ENCODE peak calls at places on chromosomes 1 and 21, in ten cellular contexts. K is foreskin fibroblast, D is foreskin keratinocyte, Z is kidney, O is thoracic aorta, E is choroid plexus epithelial cell, R is HFFc6, U is suprapubic skin, A is upper lobe of right lung, N is AG10803. L is an unnamed sample.

GRCh38 chr1:197801684-197802083 is 26.4 kb upstream of the DENND1B start:
- DNase-seq in K (no peak), D (no peak), Z (no peak), O (no peak), E (no peak), R (no peak), U (no peak), A (no peak), N (no peak), L (peak)

GRCh38 chr1:59814901-59815825 is at the start of gene HOOK1:
- DNase-seq in K (peak), D (peak), Z (no peak), O (no peak), E (no peak), R (no peak), U (peak), A (peak), N (no peak), L (peak)

GRCh38 chr1:230763927-230764591 is 16.9 kb downstream of the CAPN9 start:
- DNase-seq in K (no peak), D (no peak), Z (no peak), O (no peak), E (no peak), R (no peak), U (no peak), A (no peak), N (no peak), L (no peak)

GRCh38 chr1:247241687-247242086 is 14.2 kb upstream of the VN1R5 start:
- DNase-seq in K (no peak), D (peak), Z (no peak), O (no peak), E (peak), R (no peak), U (no peak), A (no peak), N (no peak), L (no peak)

GRCh38 chr1:81437213-81437612 is 363.5 kb upstream of the ADGRL2 start:
- DNase-seq in K (no peak), D (no peak), Z (no peak), O (no peak), E (no peak), R (no peak), U (no peak), A (no peak), N (no peak), L (no peak)

GRCh38 chr1:13941315-13941714 is 241.3 kb downstream of the PRDM2 start:
- DNase-seq in K (no peak), D (no peak), Z (no peak), O (no peak), E (no peak), R (no peak), U (no peak), A (no peak), N (no peak), L (no peak)

GRCh38 chr1:11804666-11805453 is 904 bp downstream of the MTHFR start:
- DNase-seq in K (peak), D (peak), Z (peak), O (no peak), E (peak), R (no peak), U (peak), A (peak), N (peak), L (no peak)

GRCh38 chr1:2633401-2633935 is 652 bp upstream of the MMEL1 start:
- DNase-seq in K (no peak), D (no peak), Z (no peak), O (no peak), E (no peak), R (no peak), U (no peak), A (peak), N (no peak), L (no peak)

GRCh38 chr1:220594356-220594755 is 66.4 kb downstream of the MARK1 start:
- DNase-seq in K (peak), D (no peak), Z (no peak), O (no peak), E (peak), R (peak), U (no peak), A (no peak), N (no peak), L (no peak)

GRCh38 chr1:214491468-214492120 is 59.8 kb downstream of the PTPN14 start:
- DNase-seq in K (no peak), D (no peak), Z (no peak), O (no peak), E (no peak), R (no peak), U (no peak), A (no peak), N (no peak), L (no peak)

GRCh38 chr1:237562247-237562823 is 328.4 kb downstream of the ZP4 start:
- DNase-seq in K (peak), D (peak), Z (no peak), O (no peak), E (peak), R (peak), U (no peak), A (no peak), N (peak), L (no peak)

GRCh38 chr1:178047403-178048093 is 46.4 kb upstream of the RASAL2 start:
- DNase-seq in K (no peak), D (no peak), Z (no peak), O (no peak), E (no peak), R (no peak), U (no peak), A (no peak), N (no peak), L (no peak)

GRCh38 chr1:31584869-31585735 is 8.8 kb downstream of the TINAGL1 start:
- DNase-seq in K (no peak), D (no peak), Z (peak), O (no peak), E (no peak), R (no peak), U (no peak), A (peak), N (no peak), L (no peak)

GRCh38 chr1:218312509-218312908 is 27.4 kb downstream of the RRP15 start:
- DNase-seq in K (peak), D (no peak), Z (no peak), O (no peak), E (no peak), R (peak), U (no peak), A (no peak), N (no peak), L (no peak)

GRCh38 chr1:40032240-40032891 is 8.2 kb upstream of the CAP1 start:
- DNase-seq in K (peak), D (peak), Z (no peak), O (no peak), E (peak), R (peak), U (no peak), A (no peak), N (peak), L (peak)

GRCh38 chr1:167775178-167775577 is 53.4 kb downstream of the MPZL1 start:
- DNase-seq in K (no peak), D (peak), Z (no peak), O (no peak), E (peak), R (peak), U (no peak), A (no peak), N (no peak), L (no peak)

GRCh38 chr1:41621256-41621655 is 136.8 kb upstream of the EDN2 start:
- DNase-seq in K (no peak), D (no peak), Z (no peak), O (no peak), E (no peak), R (no peak), U (no peak), A (no peak), N (no peak), L (no peak)

GRCh38 chr1:110059133-110059863 is 11.2 kb downstream of the ALX3 start:
- DNase-seq in K (no peak), D (no peak), Z (no peak), O (no peak), E (no peak), R (no peak), U (no peak), A (no peak), N (no peak), L (no peak)

GRCh38 chr1:215530401-215530984 is 36.6 kb upstream of the KCTD3 start:
- DNase-seq in K (no peak), D (no peak), Z (no peak), O (no peak), E (no peak), R (no peak), U (no peak), A (no peak), N (no peak), L (no peak)

GRCh38 chr1:115138973-115139372 is 49.7 kb upstream of the TSPAN2 start:
- DNase-seq in K (peak), D (peak), Z (peak), O (peak), E (peak), R (peak), U (peak), A (peak), N (peak), L (no peak)

GRCh38 chr1:205317311-205317917 is 4.1 kb downstream of the NUAK2 start:
- DNase-seq in K (peak), D (peak), Z (peak), O (no peak), E (peak), R (no peak), U (no peak), A (peak), N (no peak), L (peak)

GRCh38 chr21:37461494-37461893 is 94.9 kb downstream of the DYRK1A start:
- DNase-seq in K (peak), D (no peak), Z (no peak), O (no peak), E (peak), R (no peak), U (no peak), A (no peak), N (peak), L (no peak)

GRCh38 chr1:1917304-1917976 is 1.6 kb downstream of the TMEM52 start:
- DNase-seq in K (no peak), D (no peak), Z (peak), O (no peak), E (no peak), R (no peak), U (peak), A (peak), N (no peak), L (peak)

GRCh38 chr1:25503551-25504426 is 39.6 kb upstream of the LDLRAP1 start:
- DNase-seq in K (peak), D (peak), Z (peak), O (no peak), E (no peak), R (no peak), U (no peak), A (peak), N (peak), L (peak)

GRCh38 chr1:33055210-33055991 is 18.7 kb upstream of the AK2 start:
- DNase-seq in K (peak), D (peak), Z (peak), O (peak), E (peak), R (peak), U (no peak), A (peak), N (peak), L (peak)

GRCh38 chr1:20259646-20260045 is 31.0 kb upstream of the VWA5B1 start:
- DNase-seq in K (no peak), D (no peak), Z (no peak), O (no peak), E (no peak), R (no peak), U (no peak), A (no peak), N (no peak), L (no peak)
- TF ChIP-seq CTCF in K (no peak), D (no peak), Z (no peak), O (no peak), E (no peak), R (no peak), U (no peak), A (no peak), N (no peak), L (no peak)

GRCh38 chr1:21901473-21901847 is 35.6 kb downstream of the HSPG2 start:
- DNase-seq in K (peak), D (no peak), Z (no peak), O (peak), E (no peak), R (peak), U (no peak), A (no peak), N (peak), L (peak)
- TF ChIP-seq CTCF in K (no peak), D (no peak), Z (no peak), O (peak), E (no peak), R (no peak), U (no peak), A (no peak), N (peak), L (no peak)

DNA sequence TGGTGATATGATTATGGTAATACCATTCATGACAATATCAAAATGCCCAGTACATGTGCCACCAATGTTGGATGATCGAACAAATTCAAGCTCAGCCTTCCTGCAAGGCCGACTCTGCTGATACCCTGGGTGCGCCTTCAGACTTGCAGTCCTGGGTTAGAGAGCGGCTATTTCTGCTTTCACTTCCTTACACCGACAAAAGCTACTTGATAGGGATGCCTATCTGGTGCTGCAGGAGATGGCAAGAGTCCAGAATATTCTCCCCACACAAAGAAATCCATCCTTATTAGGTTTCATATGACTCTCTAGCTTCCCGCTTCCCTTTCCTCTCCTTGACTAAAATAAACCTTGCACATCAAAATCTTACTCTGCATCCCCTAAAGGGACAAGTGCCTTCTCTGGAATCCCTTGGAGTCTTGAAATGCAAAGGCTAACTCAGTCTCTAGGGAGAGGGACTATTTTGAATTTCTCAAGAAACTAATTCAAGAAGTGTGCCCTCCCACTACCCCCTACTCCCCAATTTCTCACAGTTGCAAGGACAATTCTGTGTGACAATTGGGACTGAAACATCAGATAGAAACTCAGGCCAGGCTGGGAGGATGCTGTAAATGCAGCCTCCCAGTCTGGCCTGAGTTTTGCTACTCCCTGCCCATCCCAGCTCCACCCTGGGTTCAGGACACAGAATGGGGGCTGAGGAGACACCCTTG is 103.1 kb upstream of the USP24 start:
- DNase-seq in K (peak), D (no peak), Z (no peak), O (no peak), E (peak), R (no peak), U (no peak), A (no peak), N (no peak), L (no peak)
- TF ChIP-seq CTCF in K (no peak), D (no peak), Z (no peak), O (no peak), E (no peak), R (no peak), U (no peak), A (no peak), N (no peak), L (no peak)

GRCh38 chr1:207259391-207259790 is 62.1 kb upstream of the CD55 start:
- DNase-seq in K (peak), D (no peak), Z (no peak), O (no peak), E (peak), R (peak), U (no peak), A (no peak), N (peak), L (no peak)
- TF ChIP-seq CTCF in K (peak), D (peak), Z (peak), O (peak), E (peak), R (peak), U (peak), A (peak), N (peak), L (no peak)

GRCh38 chr1:164983023-164983650 is 373.4 kb downstream of the LMX1A start:
- DNase-seq in K (no peak), D (no peak), Z (no peak), O (no peak), E (no peak), R (no peak), U (no peak), A (no peak), N (no peak), L (no peak)
- TF ChIP-seq CTCF in K (no peak), D (no peak), Z (no peak), O (no peak), E (no peak), R (no peak), U (no peak), A (no peak), N (no peak), L (no peak)

DNA sequence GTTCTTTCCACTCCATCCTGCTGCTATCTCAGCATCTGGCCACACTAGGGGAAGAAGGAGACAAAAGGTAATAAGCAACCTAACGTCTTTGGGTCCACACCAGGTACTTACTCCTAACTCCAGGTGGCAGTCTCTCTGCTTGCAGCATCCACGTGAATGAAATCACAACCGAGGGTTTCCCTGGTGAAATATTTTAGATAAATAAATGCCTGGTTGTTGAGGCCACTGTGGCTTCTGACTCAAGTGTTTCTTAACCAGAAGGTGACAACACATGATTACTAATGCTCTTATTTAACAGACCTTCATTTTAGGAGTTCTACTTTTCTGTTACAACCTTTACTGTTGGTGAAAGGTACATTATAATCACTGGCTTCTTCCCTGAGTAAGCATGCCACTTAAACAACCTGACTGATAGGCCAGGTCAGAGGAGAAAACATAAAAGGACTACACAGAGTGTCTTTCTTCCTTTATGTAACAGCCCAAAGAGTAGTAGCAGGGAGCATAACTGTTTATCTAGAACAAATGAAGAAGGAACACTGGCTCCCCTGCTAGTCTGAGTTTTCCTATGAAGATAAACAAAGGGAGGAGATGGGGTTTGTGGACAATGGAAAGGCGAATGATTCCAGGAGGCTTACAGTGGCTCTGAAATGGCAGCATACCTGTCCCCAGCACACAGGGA is 59.9 kb downstream of the SYT6 start:
- DNase-seq in K (peak), D (peak), Z (no peak), O (no peak), E (peak), R (peak), U (no peak), A (no peak), N (peak), L (no peak)
- TF ChIP-seq CTCF in K (no peak), D (peak), Z (no peak), O (no peak), E (peak), R (peak), U (no peak), A (no peak), N (no peak), L (no peak)

GRCh38 chr1:29120955-29121485 is 2.7 kb downstream of the TMEM200B start:
- DNase-seq in K (peak), D (peak), Z (peak), O (no peak), E (peak), R (no peak), U (peak), A (peak), N (peak), L (no peak)
- TF ChIP-seq CTCF in K (peak), D (peak), Z (peak), O (peak), E (peak), R (peak), U (peak), A (peak), N (peak), L (peak)

DNA sequence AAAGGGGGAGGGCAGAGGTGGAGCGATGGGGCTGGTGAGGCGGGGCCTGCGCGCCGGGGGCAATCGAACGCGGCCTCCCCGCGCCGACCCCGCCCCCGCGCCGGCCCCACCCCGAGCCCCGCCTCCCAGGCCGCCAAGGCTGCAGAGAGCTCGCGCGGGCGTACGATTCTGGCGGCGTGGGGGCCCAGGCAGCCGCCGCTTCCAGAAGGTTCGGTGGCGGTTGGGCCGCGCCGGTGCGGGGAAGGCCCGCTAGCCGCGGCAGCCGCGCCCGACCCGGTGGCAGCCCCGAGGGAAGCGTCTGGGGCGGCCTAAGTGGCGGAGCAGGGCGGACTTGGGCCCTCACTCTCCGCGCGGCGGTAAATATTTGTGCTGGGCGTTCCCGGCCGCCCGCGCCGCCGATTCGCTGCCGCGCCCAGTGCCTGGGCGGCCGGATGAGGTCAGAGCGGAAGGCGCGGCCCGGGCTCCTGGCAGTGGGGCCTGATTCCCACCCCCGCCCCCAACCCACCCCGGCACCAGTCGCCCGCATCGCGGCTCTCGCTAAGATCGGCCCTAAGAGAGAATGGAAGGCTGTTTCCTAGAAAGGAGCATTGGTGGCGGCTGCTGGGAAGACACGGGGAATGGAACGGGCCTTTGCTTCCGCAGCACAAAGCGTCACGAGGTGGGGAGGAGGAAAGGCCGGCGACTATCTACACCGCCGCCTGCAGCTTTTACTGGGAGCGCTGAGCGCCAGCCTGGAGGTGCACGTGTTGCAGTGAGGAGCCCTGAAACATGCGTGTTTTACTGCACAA is at the start of gene ACOT7:
- DNase-seq in K (peak), D (peak), Z (peak), O (peak), E (peak), R (peak), U (peak), A (peak), N (peak), L (peak)
- TF ChIP-seq CTCF in K (no peak), D (peak), Z (no peak), O (no peak), E (peak), R (no peak), U (no peak), A (peak), N (peak), L (peak)

GRCh38 chr1:212967767-212968166 is 17.4 kb downstream of the VASH2 start:
- DNase-seq in K (peak), D (peak), Z (no peak), O (no peak), E (peak), R (peak), U (no peak), A (no peak), N (peak), L (no peak)
- TF ChIP-seq CTCF in K (peak), D (peak), Z (peak), O (peak), E (peak), R (peak), U (peak), A (peak), N (peak), L (no peak)

GRCh38 chr1:91499904-91500755 is 521 bp upstream of the CDC7 start:
- DNase-seq in K (no peak), D (no peak), Z (no peak), O (no peak), E (no peak), R (no peak), U (no peak), A (no peak), N (no peak), L (no peak)

GRCh38 chr1:91502138-91502881 is 1.7 kb downstream of the CDC7 start:
- DNase-seq in K (no peak), D (no peak), Z (no peak), O (no peak), E (no peak), R (no peak), U (no peak), A (no peak), N (no peak), L (no peak)

GRCh38 chr1:91499346-91499745 is 1.3 kb upstream of the CDC7 start:
- DNase-seq in K (no peak), D (no peak), Z (no peak), O (no peak), E (no peak), R (no peak), U (no peak), A (no peak), N (no peak), L (no peak)

GRCh38 chr1:91501527-91501859 is 842 bp downstream of the CDC7 start:
- DNase-seq in K (peak), D (no peak), Z (no peak), O (no peak), E (peak), R (no peak), U (no peak), A (no peak), N (peak), L (no peak)

GRCh38 chr1:91500756-91501526 is at the start of gene CDC7:
- DNase-seq in K (peak), D (peak), Z (peak), O (peak), E (peak), R (peak), U (peak), A (peak), N (peak), L (peak)
- TF ChIP-seq CTCF in K (peak), D (peak), Z (peak), O (peak), E (peak), R (peak), U (no peak), A (peak), N (peak), L (peak)

L was measured in upper lobe of left lung.